ENCODE peak calls at places on chromosome 10, in five cellular contexts. One of them, this sample, is unnamed.

GRCh38 chr10:67663449-67664087 is 32.4 kb downstream of the CTNNA3 start:
- DNase-seq in AG04450: no peak
- DNase-seq in heart left ventricle: no peak
- DNase-seq in thyroid gland: no peak
- DNase-seq in MM.1S: no peak
- DNase-seq in this sample: no peak

GRCh38 chr10:117264776-117265175 is 23.9 kb downstream of the SLC18A2 start:
- DNase-seq in AG04450: no peak
- DNase-seq in heart left ventricle: no peak
- DNase-seq in thyroid gland: no peak
- DNase-seq in MM.1S: no peak
- DNase-seq in this sample: no peak

GRCh38 chr10:132319853-132320669 is 11.9 kb upstream of the LRRC27 start:
- DNase-seq in AG04450: peak; percentile 67
- DNase-seq in heart left ventricle: no peak
- DNase-seq in thyroid gland: no peak
- DNase-seq in MM.1S: no peak
- DNase-seq in this sample: peak; percentile 86

GRCh38 chr10:93462881-93463280 is 19.3 kb downstream of the MYOF start:
- DNase-seq in AG04450: no peak
- DNase-seq in heart left ventricle: no peak
- DNase-seq in thyroid gland: no peak
- DNase-seq in MM.1S: no peak
- DNase-seq in this sample: no peak

GRCh38 chr10:92990615-92991014 is 70.0 kb upstream of the CYP26C1 start:
- DNase-seq in AG04450: no peak
- DNase-seq in heart left ventricle: no peak
- DNase-seq in thyroid gland: no peak
- DNase-seq in MM.1S: no peak
- DNase-seq in this sample: peak; percentile 36

GRCh38 chr10:49539320-49539885 is 482 bp upstream of the ERCC6 start:
- DNase-seq in AG04450: no peak
- DNase-seq in heart left ventricle: peak; percentile 33
- DNase-seq in thyroid gland: peak; percentile 46
- DNase-seq in MM.1S: peak; percentile 37
- DNase-seq in this sample: peak; percentile 34

GRCh38 chr10:79507436-79508167 is 4.7 kb upstream of the EIF5AL1 start:
- DNase-seq in AG04450: no peak
- DNase-seq in heart left ventricle: no peak
- DNase-seq in thyroid gland: peak; percentile 20
- DNase-seq in MM.1S: no peak
- DNase-seq in this sample: no peak

GRCh38 chr10:34505338-34505737 is 309.8 kb downstream of the PARD3 start:
- DNase-seq in AG04450: no peak
- DNase-seq in heart left ventricle: no peak
- DNase-seq in thyroid gland: no peak
- DNase-seq in MM.1S: no peak
- DNase-seq in this sample: no peak

GRCh38 chr10:117865945-117866344 is 180.8 kb downstream of the RAB11FIP2 start:
- DNase-seq in AG04450: no peak
- DNase-seq in heart left ventricle: no peak
- DNase-seq in thyroid gland: no peak
- DNase-seq in MM.1S: no peak
- DNase-seq in this sample: no peak

GRCh38 chr10:69772933-69773704 is 28.6 kb upstream of the COL13A1 start:
- DNase-seq in AG04450: no peak
- DNase-seq in heart left ventricle: no peak
- DNase-seq in thyroid gland: no peak
- DNase-seq in MM.1S: no peak
- DNase-seq in this sample: no peak

GRCh38 chr10:128537888-128538287 is 411.7 kb upstream of the MKI67 start:
- DNase-seq in AG04450: no peak
- DNase-seq in heart left ventricle: no peak
- DNase-seq in thyroid gland: no peak
- DNase-seq in MM.1S: no peak
- DNase-seq in this sample: no peak

GRCh38 chr10:74058658-74059057 is 60.7 kb downstream of the VCL start:
- DNase-seq in AG04450: no peak
- DNase-seq in heart left ventricle: no peak
- DNase-seq in thyroid gland: peak; percentile 48
- DNase-seq in MM.1S: peak; percentile 29
- DNase-seq in this sample: peak; percentile 29

GRCh38 chr10:35516102-35516670 is 89.0 kb upstream of the GJD4 start:
- DNase-seq in AG04450: no peak
- DNase-seq in heart left ventricle: no peak
- DNase-seq in thyroid gland: no peak
- DNase-seq in MM.1S: no peak
- DNase-seq in this sample: no peak

GRCh38 chr10:15461353-15462108 is 90.4 kb upstream of the FAM171A1 start:
- DNase-seq in AG04450: no peak
- DNase-seq in heart left ventricle: peak; percentile 42
- DNase-seq in thyroid gland: no peak
- DNase-seq in MM.1S: no peak
- DNase-seq in this sample: no peak

GRCh38 chr10:734481-734880 is 45.0 kb upstream of the DIP2C start:
- DNase-seq in AG04450: no peak
- DNase-seq in heart left ventricle: no peak
- DNase-seq in thyroid gland: no peak
- DNase-seq in MM.1S: no peak
- DNase-seq in this sample: no peak

GRCh38 chr10:124736491-124737136 is 7.6 kb downstream of the FAM53B start:
- DNase-seq in AG04450: peak; percentile 56
- DNase-seq in heart left ventricle: peak; percentile 93
- DNase-seq in thyroid gland: peak; percentile 98
- DNase-seq in MM.1S: no peak
- DNase-seq in this sample: no peak

GRCh38 chr10:90167174-90168064 is 466.0 kb downstream of the KIF20B start:
- DNase-seq in AG04450: no peak
- DNase-seq in heart left ventricle: no peak
- DNase-seq in thyroid gland: no peak
- DNase-seq in MM.1S: no peak
- DNase-seq in this sample: peak; percentile 10

GRCh38 chr10:99870051-99870730 is 87.8 kb downstream of the ABCC2 start:
- DNase-seq in AG04450: no peak
- DNase-seq in heart left ventricle: no peak
- DNase-seq in thyroid gland: no peak
- DNase-seq in MM.1S: no peak
- DNase-seq in this sample: no peak

GRCh38 chr10:85658518-85658917 is 708.1 kb downstream of the GRID1 start:
- DNase-seq in AG04450: no peak
- DNase-seq in heart left ventricle: no peak
- DNase-seq in thyroid gland: no peak
- DNase-seq in MM.1S: no peak
- DNase-seq in this sample: no peak

GRCh38 chr10:34280599-34281374 is 534.3 kb downstream of the PARD3 start:
- DNase-seq in AG04450: peak; percentile 89
- DNase-seq in heart left ventricle: no peak
- DNase-seq in thyroid gland: no peak
- DNase-seq in MM.1S: no peak
- DNase-seq in this sample: no peak

GRCh38 chr10:35712486-35712885 is 70.4 kb upstream of the FZD8 start:
- DNase-seq in AG04450: no peak
- DNase-seq in heart left ventricle: no peak
- DNase-seq in thyroid gland: no peak
- DNase-seq in MM.1S: peak; percentile 59
- DNase-seq in this sample: no peak

GRCh38 chr10:95290446-95290800 is 380 bp downstream of the PDLIM1 start:
- DNase-seq in AG04450: no peak
- DNase-seq in heart left ventricle: no peak
- DNase-seq in thyroid gland: peak; percentile 34
- DNase-seq in MM.1S: peak; percentile 35
- DNase-seq in this sample: peak; percentile 35

GRCh38 chr10:3295501-3296005 is 123.0 kb upstream of the PITRM1 start:
- DNase-seq in AG04450: no peak
- DNase-seq in heart left ventricle: no peak
- DNase-seq in thyroid gland: no peak
- DNase-seq in MM.1S: no peak
- DNase-seq in this sample: no peak

GRCh38 chr10:69018613-69019012 is 30.0 kb downstream of the KIFBP start:
- DNase-seq in AG04450: no peak
- DNase-seq in heart left ventricle: no peak
- DNase-seq in thyroid gland: no peak
- DNase-seq in MM.1S: no peak
- DNase-seq in this sample: no peak

GRCh38 chr10:110620108-110620719 is 23.9 kb upstream of the RBM20 start:
- DNase-seq in AG04450: no peak
- DNase-seq in heart left ventricle: no peak
- DNase-seq in thyroid gland: no peak
- DNase-seq in MM.1S: no peak
- DNase-seq in this sample: no peak

GRCh38 chr10:19816420-19817250 is at the start of gene PLXDC2:
- DNase-seq in AG04450: peak; percentile 20
- DNase-seq in heart left ventricle: peak; percentile 45
- DNase-seq in thyroid gland: peak; percentile 72
- DNase-seq in MM.1S: peak; percentile 57
- DNase-seq in this sample: peak; percentile 15

GRCh38 chr10:133357293-133358151 is at the start of gene FUOM:
- DNase-seq in AG04450: no peak
- DNase-seq in heart left ventricle: peak; percentile 72
- DNase-seq in thyroid gland: peak; percentile 36
- DNase-seq in MM.1S: no peak
- DNase-seq in this sample: peak; percentile 96

GRCh38 chr10:116892873-116893685 is 43.8 kb downstream of the ENO4 start:
- DNase-seq in AG04450: no peak
- DNase-seq in heart left ventricle: no peak
- DNase-seq in thyroid gland: no peak
- DNase-seq in MM.1S: no peak
- DNase-seq in this sample: no peak

GRCh38 chr10:116686632-116687031 is 55.7 kb downstream of the HSPA12A start:
- DNase-seq in AG04450: no peak
- DNase-seq in heart left ventricle: no peak
- DNase-seq in thyroid gland: no peak
- DNase-seq in MM.1S: no peak
- DNase-seq in this sample: no peak

GRCh38 chr10:130751851-130752250 is 559.7 kb downstream of the TCERG1L start:
- DNase-seq in AG04450: no peak
- DNase-seq in heart left ventricle: no peak
- DNase-seq in thyroid gland: no peak
- DNase-seq in MM.1S: no peak
- DNase-seq in this sample: no peak

GRCh38 chr10:71623098-71623985 is 96.2 kb downstream of the C10orf105 start:
- DNase-seq in AG04450: no peak
- DNase-seq in heart left ventricle: no peak
- DNase-seq in thyroid gland: peak; percentile 61
- DNase-seq in MM.1S: no peak
- DNase-seq in this sample: no peak
- TF ChIP-seq CTCF in AG04450: peak; percentile 26
- TF ChIP-seq CTCF in heart left ventricle: no peak
- TF ChIP-seq CTCF in thyroid gland: no peak
- TF ChIP-seq CTCF in MM.1S: no peak
- TF ChIP-seq CTCF in this sample: no peak

DNA sequence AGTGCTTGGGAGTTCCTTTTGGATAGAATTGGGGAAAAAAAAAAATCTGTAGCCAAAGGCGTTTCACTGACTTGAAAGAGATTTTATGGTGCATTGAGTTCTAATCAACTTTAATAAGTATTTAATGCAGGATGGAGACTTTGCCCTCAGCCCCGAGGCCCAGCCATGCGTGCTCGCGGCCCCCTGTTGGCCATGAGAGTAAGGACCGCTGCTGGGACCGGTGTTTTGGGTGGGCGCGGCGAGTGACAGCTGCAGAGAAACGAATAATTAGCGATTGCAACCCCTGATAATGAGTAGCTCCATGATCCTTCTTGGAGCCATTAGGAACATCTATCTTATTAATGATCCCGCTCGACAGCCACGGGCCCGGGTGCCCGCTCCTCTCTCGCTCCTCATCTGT is 347.4 kb downstream of the RPS24 start:
- DNase-seq in AG04450: no peak
- DNase-seq in heart left ventricle: peak; percentile 15
- DNase-seq in thyroid gland: no peak
- DNase-seq in MM.1S: no peak
- DNase-seq in this sample: no peak
- TF ChIP-seq CTCF in AG04450: peak; percentile 38
- TF ChIP-seq CTCF in heart left ventricle: no peak
- TF ChIP-seq CTCF in thyroid gland: no peak
- TF ChIP-seq CTCF in MM.1S: peak; percentile 10
- TF ChIP-seq CTCF in this sample: no peak

GRCh38 chr10:103543617-103544525 is 50.4 kb downstream of the NEURL1 start:
- DNase-seq in AG04450: no peak
- DNase-seq in heart left ventricle: no peak
- DNase-seq in thyroid gland: no peak
- DNase-seq in MM.1S: no peak
- DNase-seq in this sample: peak; percentile 8

GRCh38 chr10:103544657-103545310 is 51.3 kb downstream of the NEURL1 start:
- DNase-seq in AG04450: no peak
- DNase-seq in heart left ventricle: no peak
- DNase-seq in thyroid gland: no peak
- DNase-seq in MM.1S: no peak
- DNase-seq in this sample: no peak

GRCh38 chr10:103545366-103545765 is 51.9 kb downstream of the NEURL1 start:
- DNase-seq in AG04450: no peak
- DNase-seq in heart left ventricle: no peak
- DNase-seq in thyroid gland: no peak
- DNase-seq in MM.1S: no peak
- DNase-seq in this sample: peak; percentile 7

GRCh38 chr10:103540722-103541121 is 47.2 kb downstream of the NEURL1 start:
- DNase-seq in AG04450: no peak
- DNase-seq in heart left ventricle: no peak
- DNase-seq in thyroid gland: no peak
- DNase-seq in MM.1S: no peak
- DNase-seq in this sample: no peak

GRCh38 chr10:103542764-103543616 is 49.5 kb downstream of the NEURL1 start:
- DNase-seq in AG04450: no peak
- DNase-seq in heart left ventricle: no peak
- DNase-seq in thyroid gland: peak; percentile 76
- DNase-seq in MM.1S: peak; percentile 58
- DNase-seq in this sample: peak; percentile 50
- TF ChIP-seq CTCF in AG04450: peak; percentile 67
- TF ChIP-seq CTCF in heart left ventricle: no peak
- TF ChIP-seq CTCF in thyroid gland: no peak
- TF ChIP-seq CTCF in MM.1S: peak; percentile 70
- TF ChIP-seq CTCF in this sample: peak; percentile 58

DNA sequence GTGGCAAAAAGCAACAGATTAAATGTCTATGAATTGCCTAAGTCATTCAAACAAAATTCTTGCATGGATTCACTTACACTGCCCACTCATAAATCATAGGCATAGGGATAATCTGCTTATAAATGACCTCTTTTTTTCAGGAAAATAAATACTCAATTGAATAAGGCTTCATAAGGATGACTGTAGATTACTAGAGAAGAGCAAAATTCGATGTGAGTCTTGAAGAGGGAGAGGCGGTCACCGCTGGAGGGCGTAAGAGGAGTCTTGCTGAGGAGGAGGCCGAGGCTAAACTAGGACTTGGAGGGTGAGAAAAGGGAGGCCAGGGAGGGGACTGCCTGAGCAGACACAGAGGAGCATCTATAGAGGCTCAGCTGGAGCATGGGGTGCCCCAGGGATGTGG is 135.4 kb upstream of the RSU1 start:
- DNase-seq in AG04450: no peak
- DNase-seq in heart left ventricle: no peak
- DNase-seq in thyroid gland: no peak
- DNase-seq in MM.1S: no peak
- DNase-seq in this sample: no peak
- TF ChIP-seq CTCF in AG04450: no peak
- TF ChIP-seq CTCF in heart left ventricle: no peak
- TF ChIP-seq CTCF in thyroid gland: no peak
- TF ChIP-seq CTCF in MM.1S: no peak
- TF ChIP-seq CTCF in this sample: no peak